ENCODE peak calls at places on chromosomes 4 and X, in seven cellular contexts. One of them, this sample, is unnamed.
A peak's percentile ranks its signal among the peaks of the same experiment; 100 is the strongest.

GRCh38 chr4:72997409-72997808 is 72.1 kb downstream of the COX18 start:
- DNase-seq in psoas muscle: no peak
- DNase-seq in HEK293T: no peak
- DNase-seq in AG04450: no peak
- DNase-seq in ACHN: peak; percentile 25
- DNase-seq in left ventricle myocardium inferior: no peak
- DNase-seq in suprapubic skin: no peak
- DNase-seq in this sample: no peak

GRCh38 chr4:112284662-112285411 is 867 bp downstream of the TIFA start:
- DNase-seq in AG04450: no peak
- DNase-seq in ACHN: peak; percentile 18
- DNase-seq in left ventricle myocardium inferior: no peak
- DNase-seq in psoas muscle: no peak
- DNase-seq in suprapubic skin: no peak
- DNase-seq in HEK293T: no peak
- DNase-seq in this sample: peak; percentile 11

GRCh38 chrX:48695925-48696300 is 621 bp upstream of the SUV39H1 start:
- DNase-seq in HEK293T: no peak
- DNase-seq in AG04450: no peak
- DNase-seq in suprapubic skin: no peak
- DNase-seq in psoas muscle: no peak
- DNase-seq in ACHN: no peak
- DNase-seq in left ventricle myocardium inferior: no peak
- DNase-seq in this sample: no peak

GRCh38 chr4:37758226-37758625 is 68.3 kb upstream of the PGM2 start:
- DNase-seq in ACHN: no peak
- DNase-seq in HEK293T: no peak
- DNase-seq in left ventricle myocardium inferior: no peak
- DNase-seq in AG04450: no peak
- DNase-seq in psoas muscle: no peak
- DNase-seq in suprapubic skin: no peak
- DNase-seq in this sample: no peak

GRCh38 chr4:109912706-109913621 is at the start of gene EGF:
- DNase-seq in suprapubic skin: no peak
- DNase-seq in AG04450: no peak
- DNase-seq in left ventricle myocardium inferior: no peak
- DNase-seq in HEK293T: no peak
- DNase-seq in ACHN: peak; percentile 60
- DNase-seq in psoas muscle: peak; percentile 46
- DNase-seq in this sample: peak; percentile 22

GRCh38 chr4:137283737-137284136 is 248.6 kb downstream of the PCDH18 start:
- DNase-seq in AG04450: no peak
- DNase-seq in suprapubic skin: no peak
- DNase-seq in HEK293T: no peak
- DNase-seq in left ventricle myocardium inferior: no peak
- DNase-seq in psoas muscle: no peak
- DNase-seq in ACHN: peak; percentile 11
- DNase-seq in this sample: no peak

GRCh38 chr4:138892483-138893386 is 122.8 kb upstream of the NOCT start:
- DNase-seq in suprapubic skin: no peak
- DNase-seq in HEK293T: no peak
- DNase-seq in psoas muscle: no peak
- DNase-seq in left ventricle myocardium inferior: no peak
- DNase-seq in ACHN: no peak
- DNase-seq in AG04450: no peak
- DNase-seq in this sample: no peak

GRCh38 chr4:76028242-76028859 is 5.1 kb upstream of the CXCL10 start:
- DNase-seq in suprapubic skin: no peak
- DNase-seq in left ventricle myocardium inferior: no peak
- DNase-seq in AG04450: no peak
- DNase-seq in psoas muscle: no peak
- DNase-seq in ACHN: peak; percentile 9
- DNase-seq in HEK293T: no peak
- DNase-seq in this sample: peak; percentile 39

GRCh38 chrX:31201503-31201902 is 129.7 kb upstream of the FTHL17 start:
- DNase-seq in AG04450: no peak
- DNase-seq in HEK293T: no peak
- DNase-seq in suprapubic skin: no peak
- DNase-seq in psoas muscle: no peak
- DNase-seq in left ventricle myocardium inferior: no peak
- DNase-seq in ACHN: no peak
- DNase-seq in this sample: no peak

GRCh38 chr4:38284294-38285045 is 324.3 kb downstream of the PTTG2 start:
- DNase-seq in AG04450: no peak
- DNase-seq in suprapubic skin: no peak
- DNase-seq in HEK293T: no peak
- DNase-seq in psoas muscle: no peak
- DNase-seq in ACHN: no peak
- DNase-seq in left ventricle myocardium inferior: no peak
- DNase-seq in this sample: no peak

GRCh38 chr4:94415448-94415847 is 36.3 kb upstream of the PDLIM5 start:
- DNase-seq in psoas muscle: no peak
- DNase-seq in left ventricle myocardium inferior: no peak
- DNase-seq in HEK293T: no peak
- DNase-seq in ACHN: no peak
- DNase-seq in suprapubic skin: no peak
- DNase-seq in AG04450: no peak
- DNase-seq in this sample: no peak

GRCh38 chr4:74386159-74386558 is 21.2 kb downstream of the EREG start:
- DNase-seq in AG04450: no peak
- DNase-seq in psoas muscle: no peak
- DNase-seq in left ventricle myocardium inferior: no peak
- DNase-seq in HEK293T: no peak
- DNase-seq in ACHN: no peak
- DNase-seq in suprapubic skin: no peak
- DNase-seq in this sample: no peak

GRCh38 chr4:161629694-161630441 is 533.9 kb downstream of the FSTL5 start:
- DNase-seq in ACHN: no peak
- DNase-seq in AG04450: no peak
- DNase-seq in psoas muscle: no peak
- DNase-seq in suprapubic skin: no peak
- DNase-seq in left ventricle myocardium inferior: no peak
- DNase-seq in HEK293T: peak; percentile 49
- DNase-seq in this sample: no peak

GRCh38 chr4:95956094-95956493 is 116.2 kb downstream of the PDHA2 start:
- DNase-seq in AG04450: no peak
- DNase-seq in psoas muscle: no peak
- DNase-seq in suprapubic skin: no peak
- DNase-seq in left ventricle myocardium inferior: no peak
- DNase-seq in HEK293T: no peak
- DNase-seq in ACHN: no peak
- DNase-seq in this sample: no peak

GRCh38 chr4:168731006-168731636 is 234.3 kb downstream of the PALLD start:
- DNase-seq in suprapubic skin: no peak
- DNase-seq in AG04450: no peak
- DNase-seq in left ventricle myocardium inferior: no peak
- DNase-seq in HEK293T: no peak
- DNase-seq in psoas muscle: no peak
- DNase-seq in ACHN: no peak
- DNase-seq in this sample: no peak

GRCh38 chr4:36316544-36317082 is 35.2 kb downstream of the DTHD1 start:
- DNase-seq in HEK293T: no peak
- DNase-seq in psoas muscle: no peak
- DNase-seq in suprapubic skin: no peak
- DNase-seq in left ventricle myocardium inferior: no peak
- DNase-seq in ACHN: peak; percentile 33
- DNase-seq in AG04450: no peak
- DNase-seq in this sample: peak; percentile 60

GRCh38 chrX:24145340-24146186 is 4.0 kb upstream of the ZFX start:
- DNase-seq in suprapubic skin: no peak
- DNase-seq in HEK293T: no peak
- DNase-seq in ACHN: peak; percentile 8
- DNase-seq in AG04450: no peak
- DNase-seq in psoas muscle: no peak
- DNase-seq in left ventricle myocardium inferior: no peak
- DNase-seq in this sample: no peak

GRCh38 chr4:37324526-37324925 is 80.0 kb downstream of the NWD2 start:
- DNase-seq in left ventricle myocardium inferior: no peak
- DNase-seq in suprapubic skin: no peak
- DNase-seq in HEK293T: no peak
- DNase-seq in AG04450: no peak
- DNase-seq in psoas muscle: no peak
- DNase-seq in ACHN: no peak
- DNase-seq in this sample: no peak

GRCh38 chrX:125203379-125203736 is 116.3 kb upstream of the TEX13C start:
- DNase-seq in suprapubic skin: peak; percentile 57
- DNase-seq in AG04450: no peak
- DNase-seq in HEK293T: no peak
- DNase-seq in psoas muscle: peak; percentile 55
- DNase-seq in ACHN: no peak
- DNase-seq in left ventricle myocardium inferior: peak; percentile 10
- DNase-seq in this sample: no peak

GRCh38 chr4:126850286-126850685 is 782.5 kb upstream of the INTU start:
- DNase-seq in psoas muscle: no peak
- DNase-seq in AG04450: peak; percentile 88
- DNase-seq in HEK293T: no peak
- DNase-seq in ACHN: peak; percentile 98
- DNase-seq in suprapubic skin: no peak
- DNase-seq in left ventricle myocardium inferior: no peak
- DNase-seq in this sample: peak; percentile 61

GRCh38 chrX:3184176-3184930 is 143.1 kb downstream of the ARSF start:
- DNase-seq in HEK293T: no peak
- DNase-seq in left ventricle myocardium inferior: no peak
- DNase-seq in psoas muscle: no peak
- DNase-seq in AG04450: peak; percentile 88
- DNase-seq in suprapubic skin: no peak
- DNase-seq in ACHN: no peak
- DNase-seq in this sample: no peak

GRCh38 chr4:40672528-40673522 is 43.2 kb upstream of the RBM47 start:
- DNase-seq in AG04450: peak; percentile 93
- DNase-seq in ACHN: peak; percentile 94
- DNase-seq in psoas muscle: no peak
- DNase-seq in HEK293T: no peak
- DNase-seq in left ventricle myocardium inferior: peak; percentile 15
- DNase-seq in suprapubic skin: no peak
- DNase-seq in this sample: peak; percentile 78

GRCh38 chrX:38657562-38657961 is 96.2 kb downstream of the TSPAN7 start:
- DNase-seq in psoas muscle: no peak
- DNase-seq in suprapubic skin: no peak
- DNase-seq in ACHN: no peak
- DNase-seq in left ventricle myocardium inferior: no peak
- DNase-seq in HEK293T: no peak
- DNase-seq in AG04450: no peak
- DNase-seq in this sample: peak; percentile 77

GRCh38 chr4:128455076-128455345 is 167.4 kb upstream of the PGRMC2 start:
- DNase-seq in AG04450: no peak
- DNase-seq in left ventricle myocardium inferior: no peak
- DNase-seq in ACHN: no peak
- DNase-seq in psoas muscle: no peak
- DNase-seq in suprapubic skin: no peak
- DNase-seq in HEK293T: no peak
- DNase-seq in this sample: no peak

GRCh38 chr4:48944659-48945290 is 38.2 kb upstream of the OCIAD2 start:
- DNase-seq in left ventricle myocardium inferior: no peak
- DNase-seq in suprapubic skin: no peak
- DNase-seq in HEK293T: peak; percentile 18
- DNase-seq in AG04450: no peak
- DNase-seq in ACHN: peak; percentile 13
- DNase-seq in psoas muscle: no peak
- DNase-seq in this sample: no peak

GRCh38 chr4:20323991-20324390 is 72.3 kb downstream of the SLIT2 start:
- DNase-seq in suprapubic skin: no peak
- DNase-seq in ACHN: no peak
- DNase-seq in left ventricle myocardium inferior: no peak
- DNase-seq in AG04450: no peak
- DNase-seq in psoas muscle: no peak
- DNase-seq in HEK293T: no peak
- DNase-seq in this sample: no peak

GRCh38 chrX:15343075-15343476 is 7.8 kb upstream of the PIGA start:
- DNase-seq in psoas muscle: no peak
- DNase-seq in AG04450: no peak
- DNase-seq in suprapubic skin: no peak
- DNase-seq in left ventricle myocardium inferior: no peak
- DNase-seq in ACHN: no peak
- DNase-seq in HEK293T: no peak
- DNase-seq in this sample: no peak

GRCh38 chr4:153523941-153524386 is 57.8 kb downstream of the TMEM131L start:
- DNase-seq in AG04450: no peak
- DNase-seq in left ventricle myocardium inferior: no peak
- DNase-seq in suprapubic skin: no peak
- DNase-seq in psoas muscle: no peak
- DNase-seq in ACHN: no peak
- DNase-seq in HEK293T: no peak
- DNase-seq in this sample: no peak

GRCh38 chrX:150502979-150503897 is 65.2 kb upstream of the MTM1 start:
- DNase-seq in ACHN: no peak
- DNase-seq in left ventricle myocardium inferior: no peak
- DNase-seq in psoas muscle: no peak
- DNase-seq in AG04450: no peak
- DNase-seq in HEK293T: no peak
- DNase-seq in suprapubic skin: no peak
- DNase-seq in this sample: no peak

GRCh38 chr4:41391271-41391670 is 134.5 kb downstream of the UCHL1 start:
- DNase-seq in AG04450: no peak
- DNase-seq in psoas muscle: no peak
- DNase-seq in left ventricle myocardium inferior: no peak
- DNase-seq in ACHN: no peak
- DNase-seq in suprapubic skin: no peak
- DNase-seq in HEK293T: no peak
- DNase-seq in this sample: no peak

GRCh38 chr4:100894339-100894870 is 376.6 kb upstream of the EMCN start:
- DNase-seq in left ventricle myocardium inferior: no peak
- DNase-seq in HEK293T: no peak
- DNase-seq in suprapubic skin: no peak
- DNase-seq in ACHN: no peak
- DNase-seq in psoas muscle: no peak
- DNase-seq in AG04450: no peak
- DNase-seq in this sample: no peak

GRCh38 chrX:39808471-39808917 is 289.3 kb downstream of the BCOR start:
- DNase-seq in AG04450: no peak
- DNase-seq in psoas muscle: no peak
- DNase-seq in left ventricle myocardium inferior: no peak
- DNase-seq in suprapubic skin: no peak
- DNase-seq in ACHN: no peak
- DNase-seq in HEK293T: no peak
- DNase-seq in this sample: peak; percentile 64

GRCh38 chr4:52748432-52748831 is 2.8 kb downstream of the ERVMER34-1 start:
- DNase-seq in HEK293T: no peak
- DNase-seq in ACHN: no peak
- DNase-seq in psoas muscle: no peak
- DNase-seq in AG04450: no peak
- DNase-seq in left ventricle myocardium inferior: no peak
- DNase-seq in suprapubic skin: no peak
- DNase-seq in this sample: no peak

GRCh38 chr4:184320630-184321029 is 103.0 kb upstream of the ENPP6 start:
- DNase-seq in AG04450: no peak
- DNase-seq in psoas muscle: no peak
- DNase-seq in ACHN: no peak
- DNase-seq in suprapubic skin: no peak
- DNase-seq in left ventricle myocardium inferior: no peak
- DNase-seq in HEK293T: no peak
- DNase-seq in this sample: no peak